ENCODE peak calls at places on chromosomes 6 and 20, in five cellular contexts. S, C, R, J and A are unnamed samples.

GRCh38 chr6:82097676-82098075 is 149.9 kb downstream of the IBTK start:
- DNase-seq in S (peak), C (no peak), R (no peak), J (no peak), A (no peak)

GRCh38 chr6:6331393-6331792 is 10.9 kb upstream of the F13A1 start:
- DNase-seq in S (no peak), C (no peak), R (no peak), J (no peak), A (no peak)

GRCh38 chr20:44780226-44780625 is 30.1 kb downstream of the RIMS4 start:
- DNase-seq in S (peak), C (peak), R (no peak), J (no peak), A (no peak)

GRCh38 chr6:160344281-160344680 is 3.9 kb upstream of the SLC22A3 start:
- DNase-seq in S (peak), C (no peak), R (no peak), J (no peak), A (no peak)

GRCh38 chr6:90610671-90611542 is 24.0 kb upstream of the MAP3K7 start:
- DNase-seq in S (no peak), C (peak), R (no peak), J (no peak), A (peak)

GRCh38 chr6:15499125-15499524 is 163.7 kb downstream of the DTNBP1 start:
- DNase-seq in S (no peak), C (no peak), R (no peak), J (no peak), A (no peak)

GRCh38 chr6:137879885-137880430 is 12.9 kb downstream of the TNFAIP3 start:
- DNase-seq in S (no peak), C (no peak), R (no peak), J (no peak), A (no peak)

GRCh38 chr6:16769131-16769985 is 8.1 kb upstream of the ATXN1 start:
- DNase-seq in S (peak), C (peak), R (peak), J (peak), A (no peak)

GRCh38 chr20:37564388-37565133 is 36.9 kb upstream of the BLCAP start:
- DNase-seq in S (peak), C (peak), R (no peak), J (peak), A (no peak)

GRCh38 chr6:118780728-118781127 is 113.2 kb upstream of the ASF1A start:
- DNase-seq in S (peak), C (no peak), R (no peak), J (no peak), A (no peak)

GRCh38 chr20:62286493-62287064 is 16.2 kb upstream of the ADRM1 start:
- DNase-seq in S (no peak), C (no peak), R (no peak), J (no peak), A (no peak)

GRCh38 chr6:149318581-149319286 is 1.2 kb downstream of the TAB2 start:
- DNase-seq in S (peak), C (peak), R (peak), J (no peak), A (no peak)

GRCh38 chr20:33370296-33370695 is 31.0 kb downstream of the CDK5RAP1 start:
- DNase-seq in S (no peak), C (peak), R (no peak), J (no peak), A (peak)

GRCh38 chr6:133408543-133408942 is 167.4 kb downstream of the EYA4 start:
- DNase-seq in S (no peak), C (no peak), R (no peak), J (no peak), A (no peak)

GRCh38 chr20:2932497-2932896 is 59.2 kb downstream of the PTPRA start:
- DNase-seq in S (no peak), C (no peak), R (no peak), J (no peak), A (no peak)